ENCODE peak calls at places on chromosomes 4 and X, in six cellular contexts. X is heart left ventricle, B is astrocyte, M is fibroblast of lung, V is A549, Y is HCT116. P is an unnamed sample.
A peak's percentile ranks its signal among the peaks of the same experiment; 100 is the strongest.

GRCh38 chrX:56385960-56386359 is 153.8 kb downstream of the KLF8 start:
- DNase-seq in X (no peak), V (no peak), Y (no peak), B (no peak), M (no peak), P (no peak)

GRCh38 chr4:90120815-90121214 is 6.4 kb upstream of the CCSER1 start:
- DNase-seq in M (peak; percentile 11), Y (no peak), B (no peak), V (no peak), X (no peak), P (no peak)

GRCh38 chr4:97150966-97151365 is 992.3 kb downstream of the STPG2 start:
- DNase-seq in X (no peak), Y (no peak), M (no peak), B (no peak), V (no peak), P (no peak)

GRCh38 chr4:588351-588849 is 12.3 kb upstream of the TMEM271 start:
- DNase-seq in X (no peak), Y (no peak), M (no peak), V (no peak), B (no peak), P (no peak)

GRCh38 chrX:68199062-68199848 is 234.0 kb downstream of the OPHN1 start:
- DNase-seq in V (no peak), M (no peak), B (no peak), Y (no peak), X (no peak), P (no peak)

GRCh38 chr4:147765121-147765521 is 33.2 kb downstream of the ARHGAP10 start:
- DNase-seq in B (peak; percentile 25), V (no peak), M (peak; percentile 34), Y (no peak), X (no peak), P (no peak)

GRCh38 chr4:162131256-162131655 is 32.5 kb downstream of the FSTL5 start:
- DNase-seq in Y (no peak), V (no peak), X (no peak), M (no peak), B (no peak), P (no peak)

GRCh38 chr4:8515316-8516060 is 64.7 kb upstream of the GPR78 start:
- DNase-seq in M (peak; percentile 27), B (no peak), V (no peak), Y (no peak), X (no peak), P (no peak)

GRCh38 chr4:2254665-2255500 is 7.0 kb downstream of the MXD4 start:
- DNase-seq in B (no peak), M (no peak), X (peak; percentile 7), Y (no peak), V (no peak), P (no peak)

GRCh38 chr4:94548571-94548970 is 96.8 kb downstream of the PDLIM5 start:
- DNase-seq in X (peak; percentile 30), Y (peak; percentile 43), M (peak; percentile 96), V (peak; percentile 9), B (peak; percentile 96), P (peak; percentile 86)

GRCh38 chrX:39484159-39484558 is 613.6 kb downstream of the BCOR start:
- DNase-seq in M (no peak), B (no peak), Y (no peak), X (no peak), V (no peak), P (no peak)

GRCh38 chrX:110060317-110060716 is 57.4 kb downstream of the TMEM164 start:
- DNase-seq in Y (no peak), V (no peak), M (no peak), X (no peak), B (no peak), P (no peak)

GRCh38 chr4:102824398-102824797 is 3.0 kb downstream of the UBE2D3 start:
- DNase-seq in B (no peak), V (no peak), M (peak; percentile 5), Y (no peak), X (no peak), P (no peak)

GRCh38 chr4:76504613-76505465 is 69.8 kb downstream of the SHROOM3 start:
- DNase-seq in B (peak; percentile 40), Y (peak; percentile 57), V (peak; percentile 33), X (no peak), M (peak; percentile 49), P (no peak)

GRCh38 chr4:59920414-59920813 is 1279.7 kb upstream of the ADGRL3 start:
- DNase-seq in Y (no peak), M (no peak), V (no peak), B (no peak), X (no peak), P (no peak)

GRCh38 chrX:9609987-9610386 is 145.1 kb downstream of the TBL1X start:
- DNase-seq in X (no peak), B (no peak), Y (no peak), V (no peak), M (no peak), P (no peak)

GRCh38 chrX:57595381-57595811 is 3.6 kb downstream of the ZXDB start:
- DNase-seq in M (peak; percentile 91), V (no peak), B (peak; percentile 90), Y (no peak), X (no peak), P (no peak)

GRCh38 chrX:1416327-1416784 is 24.4 kb upstream of the SLC25A6 start:
- DNase-seq in Y (no peak), B (no peak), V (no peak), M (no peak), X (no peak), P (no peak)

GRCh38 chr4:152102184-152103000 is 341.6 kb upstream of the GATB start:
- DNase-seq in X (no peak), M (peak; percentile 83), Y (peak; percentile 23), B (peak; percentile 81), V (no peak), P (peak; percentile 24)

GRCh38 chr4:152103181-152103901 is 342.5 kb upstream of the GATB start:
- DNase-seq in X (no peak), B (no peak), M (no peak), Y (no peak), V (no peak), P (no peak)

GRCh38 chr4:152099555-152099954 is 338.7 kb upstream of the GATB start:
- DNase-seq in M (no peak), V (no peak), B (no peak), X (no peak), Y (no peak), P (no peak)

GRCh38 chr4:152100378-152101201 is 339.8 kb upstream of the GATB start:
- DNase-seq in B (no peak), X (no peak), V (no peak), M (no peak), Y (peak; percentile 22), P (no peak)

DNA sequence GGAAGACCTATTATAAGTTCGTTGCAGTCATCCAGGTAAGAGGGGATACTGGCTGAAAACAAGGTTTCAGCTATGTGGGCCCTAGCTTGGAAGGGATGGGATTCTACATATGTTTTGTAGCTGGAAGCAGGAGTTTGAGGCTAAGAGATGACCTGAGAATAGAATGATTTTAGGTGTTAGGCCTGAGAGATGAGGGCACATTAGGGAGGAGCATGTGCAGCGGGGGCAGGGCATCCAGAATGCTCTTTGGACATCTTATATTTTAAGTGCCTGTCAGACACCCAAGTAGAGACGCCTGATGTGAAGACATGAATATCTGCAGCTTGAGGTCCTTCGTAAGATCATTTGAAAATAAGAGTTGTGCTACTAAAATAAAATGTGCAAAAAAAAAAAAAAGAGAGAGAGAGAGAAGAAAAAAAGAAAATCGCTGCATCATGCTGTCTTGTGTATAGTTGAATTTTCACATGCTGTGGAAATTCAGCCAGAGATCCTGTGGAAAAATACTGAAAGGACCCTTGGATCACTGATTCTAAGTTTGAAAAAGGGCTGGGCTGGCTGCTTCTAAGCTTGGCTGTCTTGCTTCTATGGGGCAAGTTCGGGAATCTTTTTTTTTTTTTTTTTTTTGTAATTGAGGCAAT is 340.9 kb upstream of the GATB start:
- DNase-seq in B (no peak), Y (no peak), V (no peak), X (no peak), M (no peak), P (no peak)
- H3K27ac ChIP-seq in B (no peak overlapping the region), Y (no peak overlapping the region), V (peak overlapping the region; percentile 87), X (no peak overlapping the region), M (peak overlapping the region; percentile 29), P (peak overlapping the region; percentile 76)

DNA sequence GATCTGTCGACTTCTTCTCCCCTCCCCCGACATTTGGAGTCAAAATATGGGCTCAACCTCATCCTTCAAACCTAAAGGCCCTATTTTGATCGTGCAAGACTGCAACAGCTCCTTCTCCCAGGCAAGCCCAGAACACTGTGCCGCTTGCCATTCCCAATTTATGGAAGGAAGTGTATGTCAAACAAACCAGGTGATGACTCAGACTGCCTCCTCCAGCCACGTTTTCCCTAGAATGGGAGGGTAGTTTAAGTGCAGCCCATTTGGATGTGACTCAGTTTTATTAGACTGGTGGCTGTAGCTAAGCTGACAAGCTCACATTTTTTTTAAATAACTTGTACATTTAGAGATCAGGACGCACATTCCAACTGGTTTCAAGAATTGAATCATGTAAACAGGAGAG is 570.4 kb upstream of the DIPK2B start:
- DNase-seq in V (peak; percentile 59), M (peak; percentile 95), Y (peak; percentile 77), B (peak; percentile 93), X (no peak), P (no peak)
- H3K27ac ChIP-seq in V (peak overlapping the region; percentile 85), M (peak overlapping the region; percentile 93), Y (peak overlapping the region; percentile 94), B (peak overlapping the region; percentile 96), X (peak overlapping the region; percentile 80), P (peak overlapping the region; percentile 96)

GRCh38 chr4:142548491-142548890 is 297.6 kb downstream of the INPP4B start:
- DNase-seq in B (no peak), Y (no peak), X (no peak), M (peak; percentile 29), V (no peak), P (no peak)
- H3K27ac ChIP-seq in B (no peak overlapping the region), Y (peak overlapping the region; percentile 92), X (no peak overlapping the region), M (no peak overlapping the region), V (no peak overlapping the region), P (peak overlapping the region; percentile 97)

GRCh38 chr4:78561677-78562076 is 10.1 kb downstream of the ANXA3 start:
- DNase-seq in M (peak; percentile 74), Y (no peak), X (no peak), B (peak; percentile 60), V (no peak), P (no peak)

GRCh38 chr4:78558421-78558820 is 6.9 kb downstream of the ANXA3 start:
- DNase-seq in B (peak; percentile 30), M (no peak), V (no peak), X (no peak), Y (no peak), P (no peak)

GRCh38 chr4:78557841-78558240 is 6.3 kb downstream of the ANXA3 start:
- DNase-seq in X (no peak), B (no peak), V (no peak), Y (no peak), M (no peak), P (no peak)

GRCh38 chr4:78562687-78563086 is 11.1 kb downstream of the ANXA3 start:
- DNase-seq in M (no peak), B (no peak), X (no peak), Y (no peak), V (no peak), P (no peak)

DNA sequence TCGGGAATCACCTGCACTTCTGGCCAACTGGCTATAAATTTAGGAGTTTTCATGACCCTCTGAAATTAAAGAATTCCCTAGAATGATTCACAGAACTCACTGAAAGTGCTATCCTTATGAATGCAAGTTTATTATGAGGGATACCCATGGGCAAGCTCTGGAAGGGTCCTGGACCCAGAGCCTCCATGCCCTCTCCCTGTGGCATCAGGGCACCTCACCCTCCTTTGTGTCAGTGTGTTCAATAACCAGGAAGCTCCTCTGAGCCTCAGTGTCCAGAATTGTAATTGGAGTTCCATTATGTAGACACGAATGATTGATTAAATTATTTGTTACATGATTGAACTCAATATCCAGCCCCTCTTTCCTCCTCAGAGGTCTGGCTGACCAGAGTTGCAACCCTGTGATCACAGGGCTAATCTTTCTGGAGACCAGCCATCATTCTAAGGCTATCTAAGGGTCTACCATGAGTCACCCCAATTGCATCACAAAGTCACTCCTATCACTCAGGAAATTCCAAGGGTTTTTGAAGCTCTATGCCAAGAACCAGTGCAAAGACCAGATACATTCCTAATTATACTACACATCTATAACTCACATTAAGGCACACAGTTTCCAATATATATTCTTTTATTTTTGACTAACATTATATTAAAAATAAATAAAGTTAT is 8.9 kb downstream of the ANXA3 start:
- DNase-seq in B (peak; percentile 95), Y (peak; percentile 88), X (peak; percentile 38), M (peak; percentile 95), V (no peak), P (no peak)
- H3K27ac ChIP-seq in B (peak overlapping the region; percentile 68), Y (peak overlapping the region; percentile 100), X (no peak overlapping the region), M (no peak overlapping the region), V (peak overlapping the region; percentile 95), P (peak overlapping the region; percentile 100)